ENCODE peak calls at places on chromosomes 2 and 18, in five cellular contexts. One of them, this sample, is unnamed. For H3K27me3, the result is how much of the 10 kb centered on the place peaks cover.

GRCh38 chr2:117308861-117309770 is 505.4 kb upstream of the DDX18 start:
- ATAC-seq in lower lobe of right lung: no peak
- ATAC-seq in naive thymus-derived CD4-positive, alpha-beta T cell: no peak
- ATAC-seq in left lung: no peak
- ATAC-seq in right cardiac atrium: no peak
- ATAC-seq in this sample: no peak

GRCh38 chr2:222656544-222657446 is 903 bp upstream of the FARSB start:
- ATAC-seq in lower lobe of right lung: peak
- ATAC-seq in naive thymus-derived CD4-positive, alpha-beta T cell: peak
- ATAC-seq in left lung: peak
- ATAC-seq in right cardiac atrium: peak
- ATAC-seq in this sample: peak

GRCh38 chr2:55824554-55825096 is 99.0 kb downstream of the EFEMP1 start:
- ATAC-seq in lower lobe of right lung: no peak
- ATAC-seq in naive thymus-derived CD4-positive, alpha-beta T cell: no peak
- ATAC-seq in left lung: no peak
- ATAC-seq in right cardiac atrium: no peak
- ATAC-seq in this sample: no peak

GRCh38 chr18:67379991-67380390 is 136.5 kb downstream of the DSEL start:
- ATAC-seq in lower lobe of right lung: no peak
- ATAC-seq in naive thymus-derived CD4-positive, alpha-beta T cell: no peak
- ATAC-seq in left lung: no peak
- ATAC-seq in right cardiac atrium: no peak
- ATAC-seq in this sample: no peak

GRCh38 chr2:164642946-164643555 is 21.8 kb upstream of the GRB14 start:
- ATAC-seq in lower lobe of right lung: no peak
- ATAC-seq in naive thymus-derived CD4-positive, alpha-beta T cell: no peak
- ATAC-seq in left lung: no peak
- ATAC-seq in right cardiac atrium: no peak
- ATAC-seq in this sample: no peak

GRCh38 chr2:204947448-204947847 is 402.2 kb downstream of the PARD3B start:
- ATAC-seq in lower lobe of right lung: no peak
- ATAC-seq in naive thymus-derived CD4-positive, alpha-beta T cell: no peak
- ATAC-seq in left lung: peak
- ATAC-seq in right cardiac atrium: no peak
- ATAC-seq in this sample: no peak

GRCh38 chr2:129253461-129253812 is 726.0 kb upstream of the RAB6C start:
- ATAC-seq in lower lobe of right lung: peak
- ATAC-seq in naive thymus-derived CD4-positive, alpha-beta T cell: no peak
- ATAC-seq in left lung: peak
- ATAC-seq in right cardiac atrium: peak
- ATAC-seq in this sample: no peak

GRCh38 chr18:62987035-62987830 is 271.9 kb downstream of the PHLPP1 start:
- ATAC-seq in lower lobe of right lung: no peak
- ATAC-seq in naive thymus-derived CD4-positive, alpha-beta T cell: no peak
- ATAC-seq in left lung: no peak
- ATAC-seq in right cardiac atrium: peak
- ATAC-seq in this sample: no peak

GRCh38 chr2:179435021-179435420 is 170.4 kb upstream of the SESTD1 start:
- ATAC-seq in lower lobe of right lung: no peak
- ATAC-seq in naive thymus-derived CD4-positive, alpha-beta T cell: no peak
- ATAC-seq in left lung: no peak
- ATAC-seq in right cardiac atrium: no peak
- ATAC-seq in this sample: no peak

GRCh38 chr18:72544092-72544886 is at the start of gene CBLN2:
- ATAC-seq in lower lobe of right lung: peak
- ATAC-seq in naive thymus-derived CD4-positive, alpha-beta T cell: no peak
- ATAC-seq in left lung: peak
- ATAC-seq in right cardiac atrium: peak
- ATAC-seq in this sample: no peak
- H3K27me3 ChIP-seq in lower lobe of right lung: under half
- H3K27me3 ChIP-seq in naive thymus-derived CD4-positive, alpha-beta T cell: under half
- H3K27me3 ChIP-seq in left lung: under half
- H3K27me3 ChIP-seq in right cardiac atrium: under half
- H3K27me3 ChIP-seq in this sample: half or more

GRCh38 chr2:144890828-144891227 is 370.9 kb upstream of the ZEB2 start:
- ATAC-seq in lower lobe of right lung: no peak
- ATAC-seq in naive thymus-derived CD4-positive, alpha-beta T cell: peak
- ATAC-seq in left lung: no peak
- ATAC-seq in right cardiac atrium: peak
- ATAC-seq in this sample: no peak

GRCh38 chr2:144889348-144889747 is 369.4 kb upstream of the ZEB2 start:
- ATAC-seq in lower lobe of right lung: no peak
- ATAC-seq in naive thymus-derived CD4-positive, alpha-beta T cell: no peak
- ATAC-seq in left lung: no peak
- ATAC-seq in right cardiac atrium: no peak
- ATAC-seq in this sample: no peak

GRCh38 chr2:144894612-144895300 is 374.8 kb upstream of the ZEB2 start:
- ATAC-seq in lower lobe of right lung: no peak
- ATAC-seq in naive thymus-derived CD4-positive, alpha-beta T cell: no peak
- ATAC-seq in left lung: no peak
- ATAC-seq in right cardiac atrium: no peak
- ATAC-seq in this sample: no peak
- H3K27me3 ChIP-seq in lower lobe of right lung: under half
- H3K27me3 ChIP-seq in naive thymus-derived CD4-positive, alpha-beta T cell: under half
- H3K27me3 ChIP-seq in left lung: under half
- H3K27me3 ChIP-seq in right cardiac atrium: under half
- H3K27me3 ChIP-seq in this sample: under half

DNA sequence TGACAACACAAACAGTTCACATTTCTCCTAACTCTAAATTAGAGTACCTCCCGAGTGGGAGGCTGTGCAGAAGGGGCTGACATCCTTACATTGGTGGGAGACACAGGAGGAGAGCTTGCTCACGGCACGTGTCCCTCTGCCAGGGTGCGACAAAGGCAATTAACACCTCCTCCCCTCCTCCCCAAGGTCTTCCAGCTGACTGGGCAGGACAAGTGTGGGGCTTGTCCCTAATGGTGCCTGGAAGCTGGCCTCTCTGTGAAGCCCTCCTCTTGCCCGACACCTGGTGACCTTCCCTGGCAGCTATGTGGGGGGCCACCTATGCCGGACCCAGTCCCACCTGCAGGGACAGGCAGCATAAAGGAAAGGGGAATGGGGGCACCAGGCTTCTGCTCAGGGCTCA is 57.0 kb downstream of the FAM168B start:
- ATAC-seq in lower lobe of right lung: no peak
- ATAC-seq in naive thymus-derived CD4-positive, alpha-beta T cell: no peak
- ATAC-seq in left lung: no peak
- ATAC-seq in right cardiac atrium: no peak
- ATAC-seq in this sample: no peak
- H3K27me3 ChIP-seq in lower lobe of right lung: under half
- H3K27me3 ChIP-seq in naive thymus-derived CD4-positive, alpha-beta T cell: under half
- H3K27me3 ChIP-seq in left lung: under half
- H3K27me3 ChIP-seq in right cardiac atrium: under half
- H3K27me3 ChIP-seq in this sample: under half

DNA sequence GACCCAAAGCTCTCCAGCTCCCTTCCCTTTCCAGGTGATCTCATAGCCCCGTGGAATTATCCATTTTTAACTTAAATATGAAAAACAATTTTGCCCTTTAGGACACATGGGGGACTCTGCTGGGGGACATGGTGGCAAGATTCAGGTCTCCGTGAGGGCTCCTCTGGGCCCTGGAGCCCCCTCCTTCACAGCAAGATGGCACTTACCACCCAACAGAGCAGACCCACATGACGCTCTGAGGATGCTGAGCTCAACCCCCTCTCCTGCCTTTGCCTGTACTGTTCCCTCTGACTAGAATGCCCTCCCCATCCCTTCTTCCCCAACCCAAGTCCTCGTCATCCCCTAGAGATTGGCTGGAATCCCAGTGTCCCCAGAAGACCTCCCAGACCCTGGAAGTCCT is 17.2 kb downstream of the TEX51 start:
- ATAC-seq in lower lobe of right lung: no peak
- ATAC-seq in naive thymus-derived CD4-positive, alpha-beta T cell: no peak
- ATAC-seq in left lung: no peak
- ATAC-seq in right cardiac atrium: no peak
- ATAC-seq in this sample: no peak
- H3K27me3 ChIP-seq in lower lobe of right lung: under half
- H3K27me3 ChIP-seq in naive thymus-derived CD4-positive, alpha-beta T cell: under half
- H3K27me3 ChIP-seq in left lung: under half
- H3K27me3 ChIP-seq in right cardiac atrium: under half
- H3K27me3 ChIP-seq in this sample: under half

GRCh38 chr18:37284260-37284659 is 281.3 kb downstream of the CELF4 start:
- ATAC-seq in lower lobe of right lung: no peak
- ATAC-seq in naive thymus-derived CD4-positive, alpha-beta T cell: no peak
- ATAC-seq in left lung: no peak
- ATAC-seq in right cardiac atrium: no peak
- ATAC-seq in this sample: no peak
- H3K27me3 ChIP-seq in lower lobe of right lung: under half
- H3K27me3 ChIP-seq in naive thymus-derived CD4-positive, alpha-beta T cell: under half
- H3K27me3 ChIP-seq in left lung: under half
- H3K27me3 ChIP-seq in right cardiac atrium: under half
- H3K27me3 ChIP-seq in this sample: under half